ENCODE peak calls at places on chromosomes 7 and 10, in seven cellular contexts. T is HT-29, H is T-helper 1 cell, O is hepatocyte, E is heart left ventricle, Q is adipocyte, U is Daoy. P is an unnamed sample.

GRCh38 chr7:38232475-38233366 is 40.7 kb downstream of the TARP start:
- DNase-seq in O (no peak), H (peak), E (peak), U (peak), Q (no peak), T (no peak), P (no peak)

GRCh38 chr10:111360260-111360925 is 283.6 kb downstream of the ADRA2A start:
- DNase-seq in O (peak), H (no peak), T (peak), Q (no peak), E (peak), U (no peak), P (no peak)

GRCh38 chr7:88111136-88111748 is 108.6 kb downstream of the SRI start:
- DNase-seq in Q (peak), U (peak), E (no peak), H (no peak), O (peak), T (peak), P (no peak)

GRCh38 chr10:102133373-102134195 is 744 bp downstream of the PPRC1 start:
- DNase-seq in T (peak), O (peak), Q (peak), U (peak), H (peak), E (peak), P (peak)

GRCh38 chr10:76411719-76412435 is 980.5 kb downstream of the LRMDA start:
- DNase-seq in O (no peak), Q (peak), T (no peak), U (no peak), H (no peak), E (peak), P (peak)

GRCh38 chr7:151727579-151728285 is 149.2 kb downstream of the PRKAG2 start:
- DNase-seq in O (peak), U (peak), E (peak), Q (peak), H (no peak), T (peak), P (peak)

GRCh38 chr10:80324086-80324485 is 32.5 kb downstream of the DYDC1 start:
- DNase-seq in T (no peak), U (peak), E (no peak), Q (no peak), H (no peak), O (no peak), P (no peak)

GRCh38 chr7:123208793-123209192 is 9.0 kb upstream of the SLC13A1 start:
- DNase-seq in E (no peak), H (no peak), O (peak), T (peak), U (no peak), Q (peak), P (no peak)

GRCh38 chr7:117098457-117098856 is 145.2 kb downstream of the ST7 start:
- DNase-seq in O (no peak), H (no peak), E (no peak), U (peak), T (no peak), Q (peak), P (no peak)

GRCh38 chr7:132930881-132931280 is 151.0 kb downstream of the CHCHD3 start:
- DNase-seq in T (peak), H (no peak), E (no peak), U (no peak), O (no peak), Q (no peak), P (no peak)

GRCh38 chr10:93413252-93413689 is 68.9 kb downstream of the MYOF start:
- DNase-seq in T (no peak), Q (peak), E (no peak), O (no peak), U (no peak), H (no peak), P (no peak)

GRCh38 chr10:34719336-34719735 is 95.8 kb downstream of the PARD3 start:
- DNase-seq in Q (no peak), E (no peak), H (no peak), T (no peak), U (no peak), O (no peak), P (no peak)

GRCh38 chr7:1158203-1159126 is 1.5 kb downstream of the ZFAND2A start:
- DNase-seq in O (no peak), Q (no peak), T (no peak), E (no peak), U (no peak), H (no peak), P (no peak)

GRCh38 chr10:99529483-99530107 is 3.1 kb upstream of the NKX2-3 start:
- DNase-seq in T (no peak), Q (no peak), H (no peak), U (no peak), E (no peak), O (no peak), P (no peak)

GRCh38 chr7:151366872-151367207 is 25.2 kb downstream of the NUB1 start:
- DNase-seq in Q (peak), H (no peak), O (no peak), U (no peak), T (no peak), E (no peak), P (no peak)

GRCh38 chr10:88949912-88950664 is 2.5 kb downstream of the ACTA2 start:
- DNase-seq in U (no peak), H (no peak), Q (peak), T (no peak), E (no peak), O (no peak), P (no peak)